ENCODE peak calls at places on chromosome 20, in five cellular contexts. G is left ventricle myocardium inferior, B is PC-9, I is transverse colon, L is hepatocyte. M is an unnamed sample.

GRCh38 chr20:35953411-35954199 is 697 bp downstream of the SCAND1 start:
- DNase-seq in G (peak; percentile 48), B (no peak), I (peak; percentile 60), L (peak; percentile 69), M (peak; percentile 49)

GRCh38 chr20:47336013-47336754 is 20.3 kb downstream of the ZMYND8 start:
- DNase-seq in G (peak; percentile 53), B (no peak), I (peak; percentile 56), L (peak; percentile 51), M (no peak)

GRCh38 chr20:47175501-47175900 is 181.0 kb downstream of the ZMYND8 start:
- DNase-seq in G (no peak), B (no peak), I (no peak), L (no peak), M (no peak)

GRCh38 chr20:45347936-45348809 is at the start of gene SDC4:
- DNase-seq in G (peak; percentile 70), B (peak; percentile 80), I (peak; percentile 78), L (peak; percentile 87), M (peak; percentile 74)

GRCh38 chr20:32263398-32263954 is 14.0 kb upstream of the KIF3B start:
- DNase-seq in G (no peak), B (no peak), I (no peak), L (no peak), M (no peak)

GRCh38 chr20:20083796-20084195 is 31.5 kb downstream of the CFAP61 start:
- DNase-seq in G (no peak), B (no peak), I (no peak), L (peak; percentile 54), M (no peak)

GRCh38 chr20:64080013-64080812 is at the start of gene OPRL1:
- DNase-seq in G (no peak), B (no peak), I (no peak), L (no peak), M (no peak)

GRCh38 chr20:37244572-37244957 is 17.0 kb downstream of the GHRH start:
- DNase-seq in G (no peak), B (no peak), I (no peak), L (no peak), M (no peak)

GRCh38 chr20:58700121-58700780 is 7.7 kb downstream of the NPEPL1 start:
- DNase-seq in G (peak; percentile 12), B (no peak), I (peak; percentile 4), L (peak; percentile 33), M (no peak)

GRCh38 chr20:33744181-33744580 is 12.4 kb downstream of the ZNF341 start:
- DNase-seq in G (no peak), B (no peak), I (no peak), L (no peak), M (no peak)

GRCh38 chr20:51667002-51667408 is 101.2 kb downstream of the ATP9A start:
- DNase-seq in G (no peak), B (no peak), I (no peak), L (no peak), M (no peak)

GRCh38 chr20:25021336-25021735 is 28.8 kb upstream of the APMAP start:
- DNase-seq in G (no peak), B (no peak), I (peak; percentile 4), L (no peak), M (no peak)

GRCh38 chr20:47444584-47444983 is 57.1 kb upstream of the NCOA3 start:
- DNase-seq in G (no peak), B (no peak), I (no peak), L (no peak), M (no peak)

GRCh38 chr20:37714973-37715657 is 21.3 kb downstream of the CTNNBL1 start:
- DNase-seq in G (no peak), B (no peak), I (no peak), L (no peak), M (no peak)

GRCh38 chr20:308427-309038 is 11.2 kb downstream of the ZCCHC3 start:
- DNase-seq in G (no peak), B (no peak), I (no peak), L (no peak), M (no peak)

GRCh38 chr20:1894471-1894950 is 696 bp upstream of the SIRPA start:
- DNase-seq in G (peak; percentile 58), B (peak; percentile 62), I (peak; percentile 59), L (peak; percentile 87), M (peak; percentile 70)

GRCh38 chr20:63837475-63837874 is 6.4 kb upstream of the ZBTB46 start:
- DNase-seq in G (no peak), B (no peak), I (no peak), L (no peak), M (no peak)

GRCh38 chr20:22905667-22906066 is 129.4 kb upstream of the SSTR4 start:
- DNase-seq in G (peak; percentile 40), B (no peak), I (no peak), L (no peak), M (peak; percentile 12)

GRCh38 chr20:23091741-23092408 is 5.8 kb upstream of the CD93 start:
- DNase-seq in G (no peak), B (no peak), I (no peak), L (no peak), M (no peak)

GRCh38 chr20:542777-543368 is 717 bp downstream of the CSNK2A1 start:
- DNase-seq in G (no peak), B (peak; percentile 21), I (peak; percentile 44), L (peak; percentile 58), M (peak; percentile 64)

GRCh38 chr20:4581838-4582237 is 139.9 kb upstream of the PRND start:
- DNase-seq in G (no peak), B (no peak), I (no peak), L (no peak), M (no peak)
- TF ChIP-seq CTCF in G (no peak), B (no peak), I (no peak), L (no peak), M (no peak)

DNA sequence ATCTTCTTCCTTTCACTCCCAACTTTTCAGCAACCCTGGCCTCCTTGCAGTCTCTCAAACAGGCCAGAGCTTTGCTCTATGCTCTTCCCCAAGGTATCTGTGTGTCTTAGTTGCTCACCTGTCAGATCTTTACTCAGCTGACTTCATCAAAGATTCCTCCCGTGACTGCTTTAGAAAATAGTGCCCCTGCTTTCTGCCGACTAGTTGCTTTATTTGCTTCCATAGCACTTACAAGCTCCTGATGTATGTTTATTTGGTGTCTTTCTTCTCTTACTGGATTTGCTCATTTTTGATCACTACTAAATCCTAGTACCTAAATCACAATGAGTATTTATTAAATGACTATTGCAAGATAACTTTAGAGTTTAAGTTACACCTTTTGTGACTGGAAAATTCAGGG is 5.9 kb downstream of the NDUFAF5 start:
- DNase-seq in G (no peak), B (no peak), I (no peak), L (no peak), M (no peak)
- H3K36me3 ChIP-seq in G (peaks cover 81% of the 10 kb centered on the region), B (peaks cover 27% of the 10 kb centered on the region), I (no peaks in the 10 kb centered on the region), L (no peaks in the 10 kb centered on the region), M (no peaks in the 10 kb centered on the region)

DNA sequence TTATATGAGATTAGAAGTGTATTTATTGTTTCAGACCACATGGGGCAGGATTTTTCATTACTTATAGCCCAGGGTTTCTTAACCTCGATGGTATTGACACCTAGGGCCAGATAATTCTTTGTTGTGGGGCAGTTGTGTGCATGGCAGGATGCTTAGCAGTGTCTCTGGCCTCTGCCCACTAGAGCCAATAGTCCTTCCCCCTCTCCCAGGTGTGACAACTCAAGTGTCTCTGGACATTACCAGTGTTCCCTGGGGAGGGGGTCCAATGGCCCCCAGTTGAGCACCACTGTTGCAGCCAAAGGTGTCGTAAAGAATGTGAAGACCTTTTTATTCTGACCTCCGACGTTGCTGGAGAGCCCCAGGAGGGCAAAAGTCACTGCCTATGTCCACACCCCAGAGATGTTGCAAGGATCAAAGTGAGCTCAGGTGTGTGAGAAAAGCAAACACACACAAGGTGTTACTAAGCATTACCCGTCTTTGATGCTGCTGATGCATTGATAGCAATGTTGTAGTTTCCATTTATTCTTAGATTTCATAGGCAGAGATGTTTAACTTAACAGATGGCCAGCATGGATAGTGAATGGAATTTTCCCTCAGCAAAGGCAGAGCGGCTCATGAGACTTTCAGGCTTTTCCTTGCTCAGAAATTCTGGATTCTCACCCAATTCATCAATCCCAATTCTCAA is 22.2 kb downstream of the BANF2 start:
- DNase-seq in G (no peak), B (no peak), I (peak; percentile 30), L (peak; percentile 69), M (no peak)
- TF ChIP-seq CTCF in G (no peak), B (peak; percentile 35), I (peak; percentile 42), L (peak; percentile 18), M (no peak)

DNA sequence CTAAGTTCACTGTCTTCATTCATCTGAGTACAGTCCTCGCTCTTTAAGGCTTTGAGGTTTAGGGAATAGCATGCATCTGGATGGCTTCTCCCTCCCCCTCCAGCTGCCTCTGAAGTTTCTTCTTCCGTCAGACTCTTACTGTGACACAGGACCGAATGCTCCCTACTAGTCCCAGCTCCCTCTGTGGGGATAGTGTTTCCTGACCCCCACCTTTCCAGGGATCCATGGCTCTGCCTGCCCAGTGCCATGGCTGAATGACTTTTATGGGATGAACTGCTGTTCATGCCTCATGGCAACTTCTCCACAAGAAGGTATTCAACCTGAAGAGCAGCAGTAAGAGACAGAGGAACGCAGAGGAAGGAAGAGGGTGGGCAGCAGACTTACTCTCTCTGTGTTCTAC is 79.9 kb upstream of the EMILIN3 start:
- DNase-seq in G (no peak), B (no peak), I (no peak), L (no peak), M (no peak)
- H3K36me3 ChIP-seq in G (peaks cover 96% of the 10 kb centered on the region), B (peaks cover 20% of the 10 kb centered on the region), I (peaks cover 5% of the 10 kb centered on the region), L (peaks cover 4% of the 10 kb centered on the region), M (no peaks in the 10 kb centered on the region)

GRCh38 chr20:57400262-57400701 is 9.1 kb downstream of the RBM38 start:
- DNase-seq in G (no peak), B (no peak), I (no peak), L (no peak), M (peak; percentile 64)
- TF ChIP-seq CTCF in G (peak; percentile 18), B (no peak), I (peak; percentile 12), L (no peak), M (no peak)

DNA sequence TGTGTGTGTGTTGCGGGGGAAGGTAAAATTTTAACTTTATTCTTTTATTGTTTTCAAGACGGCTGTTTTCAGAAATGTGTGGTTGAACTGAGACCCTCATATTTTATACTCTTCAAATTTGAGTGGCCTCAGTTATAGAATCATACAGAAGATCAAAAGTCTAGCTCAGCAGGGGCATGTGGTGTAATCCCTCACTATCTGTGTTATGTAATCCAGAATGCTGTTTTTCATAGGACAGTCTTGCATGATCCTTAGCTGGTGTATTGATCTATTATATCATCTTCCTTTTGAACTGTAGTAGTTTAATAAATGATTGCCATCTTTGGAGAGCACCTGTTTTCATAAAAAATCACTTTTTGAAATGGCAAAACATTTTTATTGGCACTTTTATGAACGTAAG is 1.4 kb downstream of the PLCB4 start:
- DNase-seq in G (no peak), B (no peak), I (no peak), L (no peak), M (no peak)
- H3K36me3 ChIP-seq in G (no peaks in the 10 kb centered on the region), B (no peaks in the 10 kb centered on the region), I (no peaks in the 10 kb centered on the region), L (no peaks in the 10 kb centered on the region), M (no peaks in the 10 kb centered on the region)